ENCODE peak calls at places on chromosomes 13 and 19, in five cellular contexts. T is body of pancreas; C is upper lobe of right lung; D is ascending aorta; Q is CD8-positive, alpha-beta memory T cell. S is an unnamed sample.
A peak's percentile ranks its signal among the peaks of the same experiment; 100 is the strongest.

GRCh38 chr19:44532819-44533218 is 3.3 kb upstream of the CEACAM20 start:
- DNase-seq in T (no peak), D (no peak), C (no peak), Q (no peak), S (peak; percentile 38)

GRCh38 chr19:38490861-38491260 is 57.4 kb downstream of the RYR1 start:
- DNase-seq in D (no peak), C (no peak), Q (no peak), T (no peak), S (no peak)

GRCh38 chr19:57947088-57947418 is 453 bp downstream of the ZNF256 start:
- DNase-seq in Q (no peak), D (no peak), T (no peak), C (no peak), S (no peak)

GRCh38 chr19:21568816-21569496 is 63.6 kb downstream of the ZNF429 start:
- DNase-seq in Q (peak; percentile 89), T (peak; percentile 93), C (peak; percentile 85), D (peak; percentile 90), S (peak; percentile 82)

GRCh38 chr19:17348700-17349099 is 11.3 kb downstream of the GTPBP3 start:
- DNase-seq in T (no peak), Q (no peak), D (peak; percentile 92), C (no peak), S (no peak)

GRCh38 chr13:92197669-92198068 is 799.2 kb downstream of the GPC5 start:
- DNase-seq in Q (no peak), C (no peak), T (no peak), D (no peak), S (no peak)

GRCh38 chr13:95858286-95859075 is 181.5 kb downstream of the DNAJC3 start:
- DNase-seq in C (no peak), D (no peak), Q (no peak), T (no peak), S (peak; percentile 5)

GRCh38 chr19:45763691-45764294 is 5.3 kb downstream of the SIX5 start:
- DNase-seq in C (no peak), T (no peak), D (no peak), Q (no peak), S (no peak)

GRCh38 chr19:47021536-47022139 is 2.0 kb downstream of the NPAS1 start:
- DNase-seq in Q (no peak), D (no peak), C (no peak), T (no peak), S (no peak)

GRCh38 chr19:55463583-55464031 is 944 bp downstream of the C19orf85 start:
- DNase-seq in Q (no peak), T (no peak), C (no peak), D (no peak), S (no peak)

GRCh38 chr19:10819124-10820060 is 16.6 kb downstream of the TMED1 start:
- DNase-seq in T (no peak), D (no peak), Q (no peak), C (no peak), S (no peak)

GRCh38 chr13:97224544-97225324 is 2.6 kb downstream of the MBNL2 start:
- DNase-seq in C (no peak), D (peak; percentile 77), Q (peak; percentile 63), T (peak; percentile 89), S (peak; percentile 85)

GRCh38 chr13:113630296-113630695 is 27.7 kb downstream of the ATP4B start:
- DNase-seq in T (no peak), Q (peak; percentile 25), C (no peak), D (no peak), S (no peak)

GRCh38 chr19:38869836-38870607 is 8.1 kb downstream of the RINL start:
- DNase-seq in D (peak; percentile 93), T (peak; percentile 89), Q (peak; percentile 96), C (peak; percentile 97), S (peak; percentile 85)

GRCh38 chr19:11337080-11337479 is 2.4 kb downstream of the RAB3D start:
- DNase-seq in Q (no peak), D (no peak), T (no peak), C (no peak), S (no peak)

GRCh38 chr13:57933606-57934005 is 302.1 kb downstream of the PCDH17 start:
- DNase-seq in T (no peak), Q (no peak), D (no peak), C (no peak), S (no peak)

GRCh38 chr13:47215741-47216140 is 318.9 kb upstream of the HTR2A start:
- DNase-seq in C (no peak), Q (no peak), T (no peak), D (no peak), S (no peak)

GRCh38 chr13:46654956-46655726 is 102.2 kb downstream of the LRCH1 start:
- DNase-seq in C (no peak), D (no peak), Q (no peak), T (no peak), S (peak; percentile 60)

GRCh38 chr13:101845501-101846012 is 393.1 kb downstream of the ITGBL1 start:
- DNase-seq in T (no peak), C (no peak), Q (no peak), D (no peak), S (no peak)

GRCh38 chr13:100440756-100441421 is 147.7 kb downstream of the GGACT start:
- DNase-seq in C (no peak), T (no peak), Q (no peak), D (no peak), S (no peak)

GRCh38 chr13:81779896-81780295 is 1439.0 kb upstream of the SPRY2 start:
- DNase-seq in Q (no peak), D (no peak), T (no peak), C (no peak), S (no peak)

GRCh38 chr13:43730642-43731041 is 56.1 kb downstream of the ENOX1 start:
- DNase-seq in Q (no peak), T (peak; percentile 5), D (no peak), C (no peak), S (no peak)

GRCh38 chr13:67440240-67440639 is 210.1 kb upstream of the PCDH9 start:
- DNase-seq in D (no peak), T (no peak), C (no peak), Q (no peak), S (no peak)

GRCh38 chr13:113124211-113125025 is 1.8 kb downstream of the F10 start:
- DNase-seq in C (no peak), D (peak; percentile 57), Q (peak; percentile 37), T (peak; percentile 1), S (no peak)

GRCh38 chr13:91468301-91468700 is 69.9 kb downstream of the GPC5 start:
- DNase-seq in D (no peak), C (no peak), Q (no peak), T (no peak), S (no peak)

GRCh38 chr13:20127563-20128458 is 33.0 kb downstream of the GJA3 start:
- DNase-seq in D (peak; percentile 83), C (peak; percentile 88), Q (peak; percentile 55), T (peak; percentile 78), S (peak; percentile 32)

GRCh38 chr19:33193864-33194362 is at the start of gene LRP3:
- DNase-seq in C (peak; percentile 78), T (peak; percentile 54), Q (peak; percentile 18), D (no peak), S (no peak)

GRCh38 chr13:100835695-100836094 is 161.1 kb upstream of the TMTC4 start:
- DNase-seq in T (no peak), D (no peak), Q (no peak), C (no peak), S (no peak)

GRCh38 chr19:1813837-1814217 is 1.8 kb upstream of the ATP8B3 start:
- DNase-seq in Q (no peak), T (no peak), C (no peak), D (no peak), S (no peak)

GRCh38 chr19:39514840-39515550 is at the start of gene SELENOV:
- DNase-seq in D (no peak), Q (peak; percentile 50), C (no peak), T (no peak), S (no peak)

GRCh38 chr13:101416181-101417042 is at the start of gene NALCN:
- DNase-seq in Q (no peak), T (peak; percentile 31), D (peak; percentile 74), C (no peak), S (no peak)

GRCh38 chr13:50161052-50161451 is 145.8 kb downstream of the KCNRG start:
- DNase-seq in C (no peak), Q (no peak), T (peak; percentile 2), D (no peak), S (no peak)

GRCh38 chr19:2634228-2634951 is 68.1 kb downstream of the GNG7 start:
- DNase-seq in D (peak; percentile 91), T (peak; percentile 83), Q (no peak), C (peak; percentile 89), S (no peak)

DNA sequence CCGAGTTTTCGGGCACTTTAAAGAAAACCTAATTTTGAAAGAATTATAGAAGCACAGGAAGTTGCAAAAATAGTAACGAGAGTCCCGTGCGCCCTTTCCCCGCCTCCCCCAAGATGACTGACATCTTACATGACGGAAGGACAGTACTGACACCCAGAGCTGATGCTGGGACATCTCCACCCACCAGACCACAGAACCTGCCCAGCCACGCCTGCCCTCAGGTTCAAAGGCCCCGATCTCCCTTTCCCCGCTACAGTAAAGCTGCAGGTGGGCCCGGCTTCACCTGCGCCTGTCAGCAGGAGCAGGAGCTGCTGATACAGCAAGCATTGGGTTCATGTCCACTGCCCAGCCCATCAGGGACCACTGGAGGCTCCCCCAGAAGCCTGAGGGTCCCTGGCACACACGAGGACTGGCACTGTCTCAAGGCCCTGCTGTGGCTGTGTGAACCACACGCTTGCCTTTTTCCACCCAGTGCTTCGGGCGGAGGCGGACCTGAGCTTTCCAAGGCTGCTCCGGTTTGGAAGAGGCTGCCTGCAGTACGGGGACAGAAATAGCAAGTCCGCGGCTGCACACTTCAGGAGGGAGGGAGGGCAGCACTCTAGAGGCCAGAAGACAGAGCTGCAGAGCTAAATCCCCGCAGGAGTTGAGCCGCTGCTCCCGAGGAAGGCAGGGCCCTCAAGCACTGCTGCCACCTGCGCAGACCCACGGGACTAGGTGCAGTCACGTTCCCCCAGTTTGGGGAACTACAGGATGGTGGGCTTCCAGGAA is 8.7 kb downstream of the MAP2K2 start:
- DNase-seq in D (no peak), T (no peak), C (no peak), Q (peak; percentile 85), S (peak; percentile 43)
- H3K36me3 ChIP-seq in D (peaks cover 65% of the 10 kb centered on the region), T (peaks cover 3% of the 10 kb centered on the region), C (peaks cover 69% of the 10 kb centered on the region), Q (peaks cover 26% of the 10 kb centered on the region), S (peaks cover 6% of the 10 kb centered on the region)

GRCh38 chr13:110407531-110407930 is 100.4 kb downstream of the COL4A2 start:
- DNase-seq in D (no peak), C (no peak), Q (no peak), T (no peak), S (no peak)
- H3K4me1 ChIP-seq in D (peaks cover 64% of the 10 kb centered on the region), C (peaks cover 37% of the 10 kb centered on the region), Q (no peaks in the 10 kb centered on the region), T (peaks cover 15% of the 10 kb centered on the region), S (no peaks in the 10 kb centered on the region)

GRCh38 chr13:111210082-111210481 is 95.0 kb downstream of the ARHGEF7 start:
- DNase-seq in T (no peak), C (no peak), Q (no peak), D (no peak), S (peak; percentile 79)
- H3K4me3 ChIP-seq in T (no peak overlapping the region), C (no peak overlapping the region), Q (no peak overlapping the region), D (peak overlapping the region; percentile 32), S (no peak overlapping the region)

GRCh38 chr19:29328586-29328985 is 115.6 kb upstream of the UQCRFS1 start:
- DNase-seq in T (no peak), D (no peak), C (no peak), Q (no peak), S (no peak)
- H3K36me3 ChIP-seq in T (no peaks in the 10 kb centered on the region), D (no peaks in the 10 kb centered on the region), C (no peaks in the 10 kb centered on the region), Q (no peaks in the 10 kb centered on the region), S (no peaks in the 10 kb centered on the region)

GRCh38 chr19:13023666-13024065 is 28.4 kb downstream of the NFIX start:
- DNase-seq in T (no peak), C (no peak), D (no peak), Q (no peak), S (no peak)
- H3K4me1 ChIP-seq in T (peaks cover 64% of the 10 kb centered on the region), C (peaks cover 65% of the 10 kb centered on the region), D (peaks cover 65% of the 10 kb centered on the region), Q (peaks cover 20% of the 10 kb centered on the region), S (no peaks in the 10 kb centered on the region)

S was measured in small intestine.